ENCODE peak calls at places on chromosomes 3 and 15, in five cellular contexts. L is GM20000, C is cardiac muscle cell, Y is foreskin fibroblast, R is fibroblast of the aortic adventitia. N is an unnamed sample.

GRCh38 chr3:137110392-137110996 is 152.7 kb downstream of the IL20RB start:
- DNase-seq in C (peak; percentile 46), R (peak; percentile 44), Y (peak; percentile 41), L (peak; percentile 34), N (no peak)

GRCh38 chr15:68271854-68272471 is 5.6 kb upstream of the FEM1B start:
- DNase-seq in C (peak; percentile 46), R (peak; percentile 72), Y (peak; percentile 87), L (no peak), N (no peak)

GRCh38 chr15:66838671-66839239 is 136.7 kb downstream of the SMAD6 start:
- DNase-seq in Y (peak; percentile 73), L (no peak), R (peak; percentile 75), C (peak; percentile 71), N (no peak)

GRCh38 chr3:11661827-11662226 is 18.1 kb upstream of the VGLL4 start:
- DNase-seq in Y (peak; percentile 89), L (no peak), R (peak; percentile 81), C (peak; percentile 83), N (no peak)

GRCh38 chr15:100723323-100723801 is 121.0 kb downstream of the ASB7 start:
- DNase-seq in L (no peak), Y (peak; percentile 15), C (no peak), R (no peak), N (no peak)

GRCh38 chr15:101440846-101441590 is 48.5 kb downstream of the PCSK6 start:
- DNase-seq in R (no peak), C (no peak), Y (no peak), L (no peak), N (no peak)

GRCh38 chr15:79478108-79478507 is 46.0 kb downstream of the MINAR1 start:
- DNase-seq in C (no peak), R (no peak), Y (no peak), L (no peak), N (no peak)

GRCh38 chr3:57818772-57819171 is 62.7 kb downstream of the SLMAP start:
- DNase-seq in L (no peak), R (no peak), C (no peak), Y (no peak), N (no peak)

GRCh38 chr15:101526890-101527289 is 37.4 kb upstream of the PCSK6 start:
- DNase-seq in L (no peak), C (no peak), R (no peak), Y (no peak), N (no peak)

GRCh38 chr3:193826126-193826795 is 233.3 kb downstream of the OPA1 start:
- DNase-seq in L (no peak), Y (peak; percentile 12), R (peak; percentile 43), C (peak; percentile 69), N (no peak)

GRCh38 chr3:104740874-104741273 is 625.8 kb upstream of the ALCAM start:
- DNase-seq in Y (no peak), C (no peak), R (no peak), L (no peak), N (no peak)

DNA sequence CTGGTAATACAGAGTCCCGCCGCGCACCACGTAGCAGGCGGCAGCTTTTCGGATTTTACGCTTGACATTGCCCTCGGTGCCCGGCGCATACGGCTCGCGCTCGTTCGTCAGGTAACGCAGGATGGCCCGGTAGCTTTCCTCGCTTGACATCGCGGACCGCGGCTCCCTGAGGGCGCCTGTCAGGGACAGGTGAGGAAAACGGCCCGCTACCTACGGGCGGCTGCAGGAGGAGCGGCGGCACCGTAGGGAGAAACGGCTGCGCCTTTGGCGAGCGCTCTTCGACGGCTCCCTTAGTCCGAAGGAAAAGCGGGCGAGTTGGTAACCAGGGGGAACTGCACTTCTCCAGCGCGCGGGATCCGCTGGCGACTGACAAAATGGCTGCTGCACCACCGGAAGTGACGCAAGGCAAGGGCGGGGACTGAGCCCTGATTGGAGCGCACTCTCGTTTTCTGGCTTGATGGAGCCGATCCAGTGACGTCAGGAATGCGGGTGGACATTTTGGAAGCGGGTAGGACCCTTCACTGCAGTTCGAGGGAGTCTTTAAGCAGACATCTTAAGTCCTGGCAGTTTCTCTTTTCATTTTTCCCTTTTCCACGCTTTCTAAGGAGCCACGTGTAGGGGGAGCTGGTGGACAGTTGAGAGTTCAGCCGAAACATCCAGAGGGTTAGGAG is at the start of gene ZBTB11:
- DNase-seq in R (peak; percentile 100), L (peak; percentile 95), Y (peak; percentile 100), C (peak; percentile 100), N (peak; percentile 99)
- TF ChIP-seq CTCF in R (peak; percentile 62), L (no peak), Y (peak; percentile 57), C (peak; percentile 74), N (peak; percentile 39)

GRCh38 chr3:119343719-119344118 is 49.5 kb downstream of the ARHGAP31 start:
- DNase-seq in R (no peak), Y (no peak), L (peak; percentile 37), C (no peak), N (no peak)
- TF ChIP-seq CTCF in R (no peak), Y (no peak), L (no peak), C (no peak), N (no peak)

GRCh38 chr3:45640724-45641361 is 46.3 kb downstream of the LIMD1 start:
- DNase-seq in C (no peak), L (no peak), R (no peak), Y (no peak), N (no peak)
- TF ChIP-seq CTCF in C (no peak), L (no peak), R (no peak), Y (no peak), N (no peak)

DNA sequence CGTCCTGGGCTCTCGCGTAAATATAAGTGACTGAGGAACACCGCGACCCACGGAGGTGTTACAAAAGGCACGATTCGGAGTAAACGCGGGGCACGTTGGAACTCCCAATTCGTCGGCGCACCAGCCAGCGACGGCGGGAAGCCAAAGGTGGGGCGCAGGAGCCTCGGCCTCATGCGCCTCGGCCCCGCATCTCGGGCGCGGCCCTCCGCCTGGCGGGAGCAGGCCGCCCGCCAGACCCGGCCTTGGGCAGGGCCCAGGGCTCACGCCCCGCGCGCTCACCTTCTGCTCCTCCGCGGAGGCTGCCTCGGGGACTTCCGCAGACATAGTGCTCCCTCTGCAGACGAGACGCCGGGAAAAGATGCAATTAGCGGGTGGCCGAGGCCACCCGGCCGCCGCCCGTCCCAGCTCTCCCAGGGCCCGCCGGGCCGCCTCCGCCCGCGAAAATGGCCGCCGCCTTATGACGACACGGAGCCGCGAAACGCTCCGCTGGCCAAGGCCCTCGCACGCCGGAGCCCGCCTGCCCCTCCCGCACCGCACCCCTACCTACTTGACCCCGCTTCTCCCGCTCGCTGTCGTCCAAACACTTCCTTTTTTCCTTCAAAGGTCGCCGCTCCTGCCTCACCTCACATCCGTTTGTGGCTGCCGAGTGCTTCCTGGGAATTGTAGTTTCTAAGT is at the start of gene ARPP19:
- DNase-seq in C (peak; percentile 93), R (peak; percentile 85), L (peak; percentile 90), Y (peak; percentile 92), N (peak; percentile 93)
- TF ChIP-seq CTCF in C (peak; percentile 15), R (no peak), L (peak; percentile 8), Y (peak; percentile 3), N (no peak)